ENCODE peak calls at places on chromosomes 4 and X, in four cellular contexts. A, R, S and N are unnamed samples.

GRCh38 chr4:173506780-173507211 is 23.2 kb downstream of the HAND2 start:
- DNase-seq in A (no peak), R (no peak), S (no peak), N (no peak)

GRCh38 chr4:180617203-180617602 is 1626.0 kb upstream of the TENM3 start:
- DNase-seq in A (no peak), R (peak; percentile 61), S (no peak), N (no peak)

GRCh38 chrX:8647176-8647575 is 84.8 kb downstream of the ANOS1 start:
- DNase-seq in A (no peak), R (no peak), S (no peak), N (no peak)

GRCh38 chr4:128309585-128309984 is 22.0 kb upstream of the PGRMC2 start:
- DNase-seq in A (no peak), R (no peak), S (no peak), N (no peak)

GRCh38 chr4:156906325-156906724 is 65.3 kb downstream of the PDGFC start:
- DNase-seq in A (no peak), R (no peak), S (no peak), N (no peak)

GRCh38 chrX:141469469-141469868 is 115.1 kb downstream of the SPANXA1 start:
- DNase-seq in A (no peak), R (no peak), S (no peak), N (no peak)

GRCh38 chr4:176769519-176769918 is 23.2 kb downstream of the VEGFC start:
- DNase-seq in A (no peak), R (no peak), S (no peak), N (no peak)

GRCh38 chrX:103483720-103484119 is 35.6 kb downstream of the RAB40A start:
- DNase-seq in A (no peak), R (no peak), S (no peak), N (no peak)

GRCh38 chr4:147778942-147779341 is 47.1 kb downstream of the ARHGAP10 start:
- DNase-seq in A (peak; percentile 98), R (no peak), S (no peak), N (no peak)

DNA sequence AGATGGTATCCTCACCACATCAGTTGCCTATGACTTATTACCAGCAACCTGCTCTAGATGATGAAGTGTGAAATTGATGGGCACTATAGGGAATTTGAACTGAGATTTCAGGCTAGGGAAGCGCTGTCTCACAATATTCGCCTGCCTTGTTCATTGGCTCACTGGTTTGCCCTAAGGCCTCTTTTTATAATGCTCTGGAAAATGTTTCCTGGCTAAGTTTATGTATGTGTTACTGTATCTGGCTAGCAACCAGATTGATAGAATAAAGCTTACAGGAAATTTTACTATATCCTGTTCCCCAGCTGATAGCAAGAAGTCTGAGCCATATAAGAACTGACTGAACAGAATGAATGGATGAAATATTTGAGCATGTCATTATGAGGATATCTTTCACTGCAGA is 71.6 kb downstream of the GSTCD start:
- DNase-seq in A (no peak), R (no peak), S (no peak), N (no peak)
- TF ChIP-seq HDAC6 in A (no peak), R (no peak), S (no peak), N (no peak)

DNA sequence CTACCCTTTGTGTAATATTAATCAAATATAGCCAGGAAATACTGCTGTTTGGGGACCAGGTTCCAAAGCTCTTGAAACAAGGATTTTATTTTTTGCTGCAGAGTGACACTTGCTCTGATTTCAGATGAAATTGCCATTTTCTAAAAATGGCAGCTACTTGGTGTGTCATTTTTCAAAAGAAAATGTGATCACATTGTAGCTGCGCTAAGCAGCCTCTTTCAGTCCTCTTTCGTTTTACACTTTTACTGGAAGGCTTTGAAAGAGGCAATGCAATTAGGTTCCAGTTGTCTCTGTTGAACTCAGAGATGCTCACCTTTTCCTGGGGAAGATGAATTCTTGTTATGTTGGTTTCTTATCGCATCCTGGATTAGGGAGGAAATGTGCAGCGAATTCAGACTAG is 85.1 kb downstream of the CT47B1 start:
- DNase-seq in A (no peak), R (no peak), S (no peak), N (no peak)
- TF ChIP-seq TAF1 in A (no peak), R (no peak), S (no peak), N (no peak)

DNA sequence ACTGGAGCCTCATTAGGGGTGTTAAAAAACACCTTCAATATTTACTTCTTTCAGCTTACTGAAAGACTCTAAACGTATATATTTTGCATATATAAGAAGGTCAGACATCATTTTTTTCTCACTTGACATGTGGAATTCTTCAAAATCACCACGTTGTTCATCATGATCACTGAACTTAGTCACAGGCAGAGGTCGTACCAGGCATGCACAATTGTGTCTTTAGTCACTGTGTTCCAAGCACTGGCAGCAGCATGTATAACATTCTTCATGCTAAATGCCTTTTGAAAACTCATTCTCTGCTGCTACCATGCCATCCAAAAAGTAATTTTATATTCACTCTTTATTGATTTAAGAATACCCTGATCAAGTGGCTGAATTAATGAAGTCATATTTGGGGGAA is 229.3 kb upstream of the ARSJ start:
- DNase-seq in A (no peak), R (no peak), S (no peak), N (no peak)
- TF ChIP-seq HDAC6 in A (no peak), R (no peak), S (no peak), N (no peak)

GRCh38 chr4:25842229-25842840 is 20.5 kb downstream of the SEL1L3 start:
- DNase-seq in A (peak; percentile 21), R (no peak), S (peak; percentile 63), N (no peak)
- TF ChIP-seq TAF1 in A (no peak), R (no peak), S (no peak), N (no peak)

GRCh38 chrX:15877380-15877779 is 22.8 kb upstream of the AP1S2 start:
- DNase-seq in A (no peak), R (no peak), S (no peak), N (no peak)
- TF ChIP-seq HDAC6 in A (no peak), R (no peak), S (no peak), N (no peak)

GRCh38 chrX:62931625-62932024 is 419.5 kb downstream of the SPIN4 start:
- DNase-seq in A (no peak), R (no peak), S (no peak), N (no peak)
- TF ChIP-seq TAF1 in A (no peak), R (no peak), S (no peak), N (no peak)

GRCh38 chrX:136710324-136710951 is 62.5 kb downstream of the CD40LG start:
- DNase-seq in A (no peak), R (no peak), S (no peak), N (no peak)
- TF ChIP-seq HDAC6 in A (no peak), R (no peak), S (no peak), N (no peak)

GRCh38 chrX:119852410-119853353 is at the start of gene UPF3B:
- DNase-seq in A (peak; percentile 84), R (peak; percentile 97), S (peak; percentile 85), N (peak; percentile 97)
- TF ChIP-seq TAF1 in A (peak; percentile 39), R (peak; percentile 65), S (peak; percentile 79), N (peak; percentile 63)

GRCh38 chr4:151296227-151296626 is 19.3 kb downstream of the PRSS48 start:
- DNase-seq in A (no peak), R (no peak), S (no peak), N (no peak)
- TF ChIP-seq HDAC6 in A (no peak), R (no peak), S (no peak), N (no peak)